ENCODE peak calls at places on chromosomes 1 and 21, in six cellular contexts. G is fibroblast of lung, O is upper lobe of right lung, F is colonic mucosa, E is transverse colon, R is left ventricle myocardium inferior. P is an unnamed sample.

GRCh38 chr1:201750934-201751333 is 78.0 kb upstream of the IPO9 start:
- DNase-seq in G (peak; percentile 59), O (no peak), F (no peak), E (no peak), R (no peak), P (no peak)

GRCh38 chr1:156025873-156026272 is 5.1 kb upstream of the SSR2 start:
- DNase-seq in G (peak; percentile 39), O (peak; percentile 76), F (peak; percentile 23), E (peak; percentile 63), R (no peak), P (peak; percentile 2)

GRCh38 chr1:214362188-214362882 is 81.4 kb downstream of the SMYD2 start:
- DNase-seq in G (peak; percentile 36), O (no peak), F (no peak), E (no peak), R (no peak), P (no peak)

GRCh38 chr1:205042911-205043806 is at the start of gene CNTN2:
- DNase-seq in G (no peak), O (no peak), F (no peak), E (no peak), R (no peak), P (no peak)

GRCh38 chr21:42321845-42322244 is 6.6 kb upstream of the TFF3 start:
- DNase-seq in G (no peak), O (no peak), F (no peak), E (no peak), R (no peak), P (no peak)

GRCh38 chr1:27656157-27656893 is 15.7 kb downstream of the IFI6 start:
- DNase-seq in G (peak; percentile 72), O (peak; percentile 78), F (peak; percentile 40), E (peak; percentile 49), R (peak; percentile 69), P (no peak)

GRCh38 chr1:156608036-156608674 is 6.9 kb upstream of the GPATCH4 start:
- DNase-seq in G (peak; percentile 75), O (peak; percentile 17), F (peak; percentile 58), E (peak; percentile 63), R (no peak), P (peak; percentile 37)

GRCh38 chr1:10308001-10308400 is 90.9 kb upstream of the PGD start:
- DNase-seq in G (no peak), O (no peak), F (no peak), E (no peak), R (no peak), P (peak; percentile 27)

GRCh38 chr1:220045356-220046051 is 801 bp downstream of the EPRS1 start:
- DNase-seq in G (peak; percentile 14), O (no peak), F (peak; percentile 19), E (no peak), R (no peak), P (no peak)

GRCh38 chr1:89708727-89709375 is 75.9 kb downstream of the LRRC8C start:
- DNase-seq in G (no peak), O (no peak), F (no peak), E (no peak), R (no peak), P (no peak)

GRCh38 chr1:27891196-27891889 is 19.0 kb downstream of the THEMIS2 start:
- DNase-seq in G (no peak), O (peak; percentile 35), F (no peak), E (peak; percentile 63), R (no peak), P (no peak)

GRCh38 chr21:37868896-37869295 is 47.4 kb downstream of the KCNJ6 start:
- DNase-seq in G (no peak), O (no peak), F (no peak), E (no peak), R (no peak), P (no peak)

GRCh38 chr1:37439672-37439995 is 34.7 kb upstream of the ZC3H12A start:
- DNase-seq in G (no peak), O (no peak), F (no peak), E (no peak), R (no peak), P (no peak)

GRCh38 chr1:164704954-164705353 is 146.0 kb downstream of the PBX1 start:
- DNase-seq in G (no peak), O (no peak), F (no peak), E (no peak), R (no peak), P (no peak)

GRCh38 chr1:59143824-59144223 is 153.1 kb upstream of the FGGY start:
- DNase-seq in G (no peak), O (no peak), F (no peak), E (no peak), R (no peak), P (no peak)

GRCh38 chr1:216425577-216425976 is 2.3 kb upstream of the USH2A start:
- DNase-seq in G (peak; percentile 4), O (no peak), F (no peak), E (no peak), R (no peak), P (no peak)

GRCh38 chr1:47201179-47201578 is 11.3 kb upstream of the PDZK1IP1 start:
- DNase-seq in G (no peak), O (peak; percentile 49), F (no peak), E (no peak), R (no peak), P (no peak)

GRCh38 chr1:10870493-10871096 is 74.1 kb upstream of the CASZ1 start:
- DNase-seq in G (no peak), O (no peak), F (peak; percentile 29), E (peak; percentile 23), R (no peak), P (no peak)

GRCh38 chr1:56645663-56646330 is 683 bp downstream of the PRKAA2 start:
- DNase-seq in G (peak; percentile 8), O (no peak), F (peak; percentile 40), E (peak; percentile 35), R (no peak), P (no peak)

GRCh38 chr1:51686450-51686849 is 69.6 kb downstream of the OSBPL9 start:
- DNase-seq in G (no peak), O (no peak), F (no peak), E (no peak), R (no peak), P (no peak)

GRCh38 chr1:244653439-244654283 is 735 bp downstream of the DESI2 start:
- DNase-seq in G (peak; percentile 21), O (no peak), F (peak; percentile 33), E (peak; percentile 21), R (no peak), P (no peak)

GRCh38 chr1:224199679-224200078 is 16.6 kb downstream of the DEGS1 start:
- DNase-seq in G (no peak), O (no peak), F (no peak), E (no peak), R (no peak), P (no peak)

GRCh38 chr1:3207217-3207848 is 138.3 kb downstream of the PRDM16 start:
- DNase-seq in G (no peak), O (no peak), F (no peak), E (no peak), R (no peak), P (no peak)

GRCh38 chr1:188489336-188490112 is 1660.8 kb downstream of the PLA2G4A start:
- DNase-seq in G (peak; percentile 30), O (no peak), F (no peak), E (no peak), R (no peak), P (no peak)

GRCh38 chr1:105894006-105894405 is 1162.5 kb upstream of the PRMT6 start:
- DNase-seq in G (no peak), O (no peak), F (no peak), E (no peak), R (no peak), P (no peak)

GRCh38 chr1:197439708-197440107 is 171.7 kb downstream of the CRB1 start:
- DNase-seq in G (no peak), O (no peak), F (no peak), E (no peak), R (no peak), P (no peak)

GRCh38 chr1:9110669-9111356 is 18.1 kb downstream of the GPR157 start:
- DNase-seq in G (peak; percentile 88), O (peak; percentile 95), F (peak; percentile 89), E (peak; percentile 88), R (peak; percentile 88), P (peak; percentile 86)

GRCh38 chr1:111599781-111600180 is 19.8 kb upstream of the RAP1A start:
- DNase-seq in G (no peak), O (no peak), F (no peak), E (no peak), R (no peak), P (no peak)

GRCh38 chr1:171715813-171716251 is 26.0 kb downstream of the VAMP4 start:
- DNase-seq in G (peak; percentile 38), O (no peak), F (no peak), E (no peak), R (no peak), P (no peak)

DNA sequence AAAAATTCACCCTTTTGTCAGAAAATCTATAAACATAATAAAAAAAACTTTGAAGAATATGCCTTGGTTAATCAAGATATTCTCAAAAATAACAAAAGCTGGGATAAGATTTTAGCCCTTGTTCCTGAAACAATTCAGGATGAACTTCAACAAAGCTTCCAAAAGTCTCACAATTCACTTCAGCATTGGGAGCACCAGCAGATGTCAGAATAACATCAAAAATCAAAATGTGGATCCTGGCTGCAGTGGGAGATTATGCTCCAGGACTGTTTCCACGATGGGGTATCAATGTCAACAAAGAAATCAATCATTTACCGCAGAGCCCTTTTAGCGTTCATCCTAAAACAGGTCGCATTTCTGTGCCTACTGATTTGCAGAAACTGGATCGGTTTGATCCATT is 35.2 kb downstream of the ZNF670 start:
- DNase-seq in G (no peak), O (no peak), F (no peak), E (no peak), R (no peak), P (no peak)
- TF ChIP-seq CTCF in G (no peak), O (peak; percentile 29), F (no peak), E (no peak), R (peak; percentile 41), P (no peak)

GRCh38 chr1:20280399-20280798 is 10.3 kb upstream of the VWA5B1 start:
- DNase-seq in G (no peak), O (no peak), F (peak; percentile 24), E (no peak), R (no peak), P (no peak)
- H3K4me1 ChIP-seq in G (peaks cover 8% of the 10 kb centered on the region), O (no peaks in the 10 kb centered on the region), F (no peaks in the 10 kb centered on the region), E (peaks cover 4% of the 10 kb centered on the region), R (peaks cover 12% of the 10 kb centered on the region), P (no peaks in the 10 kb centered on the region)

GRCh38 chr1:206904423-206905142 is 7.3 kb downstream of the IL24 start:
- DNase-seq in G (no peak), O (no peak), F (no peak), E (no peak), R (no peak), P (no peak)
- H3K27ac ChIP-seq in G (peak overlapping the region; percentile 76), O (no peak overlapping the region), F (no peak overlapping the region), E (no peak overlapping the region), R (peak overlapping the region; percentile 47), P (no peak overlapping the region)

GRCh38 chr1:53321776-53322602 is 5.9 kb downstream of the LRP8 start:
- DNase-seq in G (no peak), O (no peak), F (no peak), E (no peak), R (no peak), P (no peak)

GRCh38 chr1:53323316-53323715 is 4.6 kb downstream of the LRP8 start:
- DNase-seq in G (no peak), O (peak; percentile 57), F (no peak), E (no peak), R (no peak), P (no peak)

GRCh38 chr1:53319296-53320101 is 8.4 kb downstream of the LRP8 start:
- DNase-seq in G (no peak), O (no peak), F (no peak), E (no peak), R (no peak), P (no peak)

GRCh38 chr1:53320646-53321045 is 7.2 kb downstream of the LRP8 start:
- DNase-seq in G (no peak), O (no peak), F (no peak), E (no peak), R (no peak), P (no peak)

GRCh38 chr1:53321366-53321765 is 6.5 kb downstream of the LRP8 start:
- DNase-seq in G (no peak), O (peak; percentile 39), F (no peak), E (no peak), R (no peak), P (no peak)
- TF ChIP-seq CTCF in G (no peak), O (no peak), F (no peak), E (no peak), R (no peak), P (no peak)

P was measured in CD8-positive, alpha-beta T cell.